ENCODE peak calls at places on chromosomes 2 and 18, in six cellular contexts. Z is K562, P is GM12891, H is GM12878, E is HepG2, T is H1. X is an unnamed sample.
A peak's percentile ranks its signal among the peaks of the same experiment; 100 is the strongest.

GRCh38 chr2:98712145-98712544 is 18.8 kb downstream of the MGAT4A start:
- DNase-seq in H (no peak), T (no peak), P (no peak), Z (no peak), E (no peak), X (no peak)

GRCh38 chr18:31950620-31951019 is 7.7 kb upstream of the TRAPPC8 start:
- DNase-seq in P (no peak), E (no peak), Z (no peak), T (no peak), H (no peak), X (no peak)

GRCh38 chr18:37452697-37453385 is 112.8 kb downstream of the CELF4 start:
- DNase-seq in H (no peak), P (no peak), T (no peak), Z (no peak), E (no peak), X (no peak)

GRCh38 chr2:950627-950992 is at the start of gene SNTG2:
- DNase-seq in Z (peak; percentile 88), T (peak; percentile 86), E (no peak), P (peak; percentile 68), H (no peak), X (peak; percentile 37)

GRCh38 chr18:12692206-12692605 is 10.3 kb downstream of the CEP76 start:
- DNase-seq in T (no peak), H (no peak), P (no peak), Z (no peak), E (peak; percentile 41), X (no peak)

GRCh38 chr18:58993260-58993659 is 128.6 kb downstream of the ZNF532 start:
- DNase-seq in E (no peak), Z (no peak), P (no peak), H (no peak), T (no peak), X (no peak)

GRCh38 chr2:43898134-43898957 is 59.6 kb downstream of the ABCG8 start:
- DNase-seq in Z (peak; percentile 47), E (peak; percentile 22), P (no peak), H (no peak), T (no peak), X (no peak)

GRCh38 chr2:15991231-15991630 is 50.9 kb downstream of the MYCN start:
- DNase-seq in E (no peak), H (no peak), Z (no peak), T (no peak), P (no peak), X (no peak)

GRCh38 chr2:9702604-9703084 is 71.8 kb upstream of the YWHAQ start:
- DNase-seq in Z (no peak), P (no peak), E (no peak), H (no peak), T (no peak), X (no peak)

GRCh38 chr2:81767173-81767720 is 1462.7 kb upstream of the LRRTM1 start:
- DNase-seq in E (no peak), T (no peak), Z (no peak), H (no peak), P (no peak), X (no peak)

GRCh38 chr2:158598856-158599517 is 142.2 kb downstream of the PKP4 start:
- DNase-seq in E (no peak), Z (no peak), P (no peak), T (no peak), H (no peak), X (no peak)

GRCh38 chr2:62447411-62447810 is 58.6 kb downstream of the TMEM17 start:
- DNase-seq in Z (no peak), T (no peak), H (no peak), P (no peak), E (no peak), X (no peak)

GRCh38 chr2:235085476-235085875 is 133.7 kb downstream of the SH3BP4 start:
- DNase-seq in P (no peak), Z (no peak), T (no peak), H (no peak), E (no peak), X (no peak)

GRCh38 chr2:71546777-71547281 is 93.5 kb downstream of the DYSF start:
- DNase-seq in H (no peak), T (no peak), Z (no peak), P (no peak), E (peak; percentile 18), X (no peak)

GRCh38 chr2:129302815-129303214 is 676.7 kb upstream of the RAB6C start:
- DNase-seq in E (no peak), Z (no peak), H (no peak), P (no peak), T (no peak), X (no peak)
- TF ChIP-seq POLR2AphosphoS5 in E (no peak), Z (no peak), H (no peak), P (no peak), T (no peak), X (no peak)

GRCh38 chr2:41160439-41160838 is 708.5 kb upstream of the SLC8A1 start:
- DNase-seq in Z (no peak), T (no peak), P (no peak), H (no peak), E (no peak), X (no peak)
- TF ChIP-seq TAF1 in Z (no peak), T (no peak), P (no peak), H (no peak), E (no peak), X (no peak)

DNA sequence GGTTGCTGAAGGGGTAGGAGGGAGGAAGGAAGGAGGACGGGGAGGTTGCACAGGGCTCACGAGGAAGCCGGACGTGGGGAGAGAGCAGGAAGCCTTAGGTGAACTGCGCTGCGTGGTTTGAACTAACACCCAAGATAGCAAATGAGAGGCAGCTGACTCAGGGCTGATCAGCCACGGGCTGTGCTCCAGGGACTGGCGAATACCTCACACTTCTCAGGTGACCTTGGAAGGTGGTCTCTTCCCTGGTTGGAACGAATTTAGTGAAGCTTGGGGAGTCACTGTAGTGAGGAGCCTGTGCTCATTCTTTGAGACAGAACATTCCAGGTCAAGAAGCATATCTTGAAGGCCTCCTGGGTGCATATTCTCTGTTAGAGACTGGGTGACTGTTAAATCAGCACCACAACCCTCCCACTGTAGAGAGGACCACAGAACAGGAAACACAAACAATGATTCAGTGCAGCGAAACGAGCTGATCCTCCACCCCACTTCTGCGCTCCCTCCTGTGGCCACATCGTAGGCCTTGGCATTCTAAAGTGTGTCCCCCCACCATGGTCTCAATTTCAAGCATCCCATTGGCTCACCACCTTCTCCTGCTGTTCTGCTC is 33.8 kb downstream of the TOGARAM2 start:
- DNase-seq in P (peak; percentile 59), H (no peak), T (no peak), Z (no peak), E (no peak), X (no peak)
- TF ChIP-seq POLR2A in P (no peak), H (peak; percentile 22), T (no peak), Z (no peak), E (no peak), X (no peak)

GRCh38 chr2:141260895-141261294 is 869.9 kb downstream of the LRP1B start:
- DNase-seq in Z (no peak), H (no peak), T (no peak), P (no peak), E (no peak), X (no peak)
- TF ChIP-seq POLR2AphosphoS5 in Z (no peak), H (no peak), T (no peak), P (no peak), E (no peak), X (no peak)

DNA sequence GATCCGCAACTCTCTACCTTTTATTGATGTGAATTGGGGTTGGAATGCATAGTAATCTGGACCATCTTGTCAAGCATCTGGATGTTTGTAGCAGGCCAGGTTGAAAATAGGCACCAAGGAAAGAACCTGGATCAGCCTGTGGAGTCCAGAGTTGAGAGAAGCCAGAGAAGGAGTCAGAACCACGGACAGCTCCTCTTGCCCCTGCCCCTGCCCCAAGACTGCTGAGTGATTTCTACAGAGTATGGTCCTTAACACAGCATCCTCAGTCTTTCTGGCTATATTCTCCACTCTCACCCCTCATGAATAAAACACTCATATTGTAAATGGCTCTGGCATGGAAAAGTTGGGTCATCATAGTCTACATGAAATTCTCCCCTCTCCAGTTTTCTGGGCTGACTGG is 154.6 kb downstream of the LOXHD1 start:
- DNase-seq in P (no peak), E (no peak), Z (peak; percentile 23), H (no peak), T (peak; percentile 65), X (no peak)
- TF ChIP-seq TAF1 in P (no peak), E (no peak), Z (no peak), H (no peak), T (no peak), X (no peak)

GRCh38 chr18:76149728-76150127 is 345.3 kb downstream of the ZNF516 start:
- DNase-seq in H (no peak), Z (no peak), P (no peak), E (no peak), T (no peak), X (no peak)
- TF ChIP-seq POLR2A in H (no peak), Z (no peak), P (no peak), E (no peak), T (no peak), X (no peak)

GRCh38 chr2:233481368-233482142 is 85.0 kb downstream of the USP40 start:
- DNase-seq in T (no peak), H (no peak), Z (no peak), E (no peak), P (no peak), X (no peak)
- TF ChIP-seq POLR2AphosphoS5 in T (no peak), H (no peak), Z (no peak), E (no peak), P (no peak), X (no peak)